ENCODE peak calls at places on chromosomes 16 and 17, in seven cellular contexts. J is astrocyte of the cerebellum, K is kidney epithelial cell, W is psoas muscle, I is tibial artery, U is HFF-Myc, O is heart right ventricle. Q is an unnamed sample.

GRCh38 chr17:58330544-58330996 is 2.0 kb upstream of the TSPOAP1 start:
- DNase-seq in O (no peak), J (no peak), I (no peak), U (no peak), K (no peak), W (no peak), Q (no peak)

GRCh38 chr17:79630120-79630519 is 19.3 kb upstream of the RBFOX3 start:
- DNase-seq in W (peak; percentile 8), U (no peak), O (peak; percentile 0), K (no peak), J (no peak), I (peak; percentile 2), Q (no peak)

GRCh38 chr17:12738624-12739023 is 50.7 kb upstream of the ARHGAP44 start:
- DNase-seq in O (no peak), J (no peak), I (no peak), W (no peak), U (no peak), K (no peak), Q (no peak)

GRCh38 chr17:58172369-58173071 is 5.7 kb downstream of the OR4D2 start:
- DNase-seq in I (no peak), W (no peak), U (no peak), K (no peak), J (no peak), O (no peak), Q (no peak)

GRCh38 chr17:41527076-41528023 is 758 bp downstream of the KRT19 start:
- DNase-seq in J (no peak), U (no peak), I (no peak), W (no peak), K (no peak), O (no peak), Q (peak; percentile 37)

GRCh38 chr16:82584553-82585152 is 42.1 kb upstream of the CDH13 start:
- DNase-seq in I (no peak), U (no peak), K (no peak), J (no peak), W (peak; percentile 53), O (peak; percentile 29), Q (no peak)

GRCh38 chr17:55774834-55775233 is 24.0 kb downstream of the PCTP start:
- DNase-seq in O (no peak), U (no peak), K (no peak), J (no peak), W (no peak), I (no peak), Q (no peak)

GRCh38 chr16:23092801-23093117 is 56.5 kb downstream of the USP31 start:
- DNase-seq in K (no peak), I (no peak), J (no peak), U (no peak), O (no peak), W (no peak), Q (no peak)

GRCh38 chr17:48030531-48030930 is 7.1 kb downstream of the COPZ2 start:
- DNase-seq in I (no peak), W (no peak), K (no peak), U (no peak), J (peak; percentile 26), O (peak; percentile 44), Q (no peak)

GRCh38 chr16:71201054-71201453 is 29.5 kb downstream of the HYDIN start:
- DNase-seq in K (no peak), I (no peak), J (no peak), W (no peak), O (no peak), U (no peak), Q (no peak)

GRCh38 chr17:58338907-58339774 is 10.5 kb upstream of the TSPOAP1 start:
- DNase-seq in U (peak; percentile 44), W (peak; percentile 72), J (no peak), K (peak; percentile 14), O (no peak), I (peak; percentile 59), Q (no peak)

GRCh38 chr17:4678448-4679026 is 25.4 kb downstream of the PELP1 start:
- DNase-seq in W (no peak), J (peak; percentile 34), O (no peak), I (no peak), U (peak; percentile 61), K (peak; percentile 75), Q (peak; percentile 65)

GRCh38 chr16:22353188-22353919 is 21.1 kb downstream of the CDR2 start:
- DNase-seq in K (no peak), O (no peak), I (no peak), U (no peak), J (peak; percentile 67), W (no peak), Q (peak; percentile 57)

GRCh38 chr17:51997723-51998122 is 160.8 kb downstream of the CA10 start:
- DNase-seq in O (no peak), U (no peak), W (no peak), I (no peak), K (no peak), J (no peak), Q (no peak)

GRCh38 chr17:3469529-3469928 is 2.1 kb downstream of the SPATA22 start:
- DNase-seq in O (no peak), K (no peak), J (no peak), I (no peak), W (no peak), U (no peak), Q (no peak)

GRCh38 chr16:21599994-21600773 is 807 bp downstream of the METTL9 start:
- DNase-seq in O (no peak), J (no peak), K (no peak), U (no peak), W (no peak), I (no peak), Q (peak; percentile 74)

GRCh38 chr16:57838161-57838560 is 35.9 kb upstream of the KIFC3 start:
- DNase-seq in O (no peak), I (no peak), W (no peak), J (no peak), U (no peak), K (no peak), Q (no peak)

GRCh38 chr17:64040201-64040600 is 19.8 kb upstream of the ICAM2 start:
- DNase-seq in I (no peak), J (no peak), O (no peak), U (no peak), K (no peak), W (no peak), Q (no peak)

GRCh38 chr16:19884611-19885455 is at the start of gene GPRC5B:
- DNase-seq in I (no peak), U (no peak), O (peak; percentile 53), W (peak; percentile 82), K (no peak), J (no peak), Q (peak; percentile 73)

GRCh38 chr17:40031706-40032105 is 16.5 kb downstream of the CSF3 start:
- DNase-seq in J (no peak), O (no peak), I (no peak), U (no peak), W (no peak), K (no peak), Q (no peak)

GRCh38 chr16:8620535-8620934 is 963 bp upstream of the METTL22 start:
- DNase-seq in W (no peak), I (no peak), J (no peak), O (no peak), K (no peak), U (no peak), Q (no peak)

DNA sequence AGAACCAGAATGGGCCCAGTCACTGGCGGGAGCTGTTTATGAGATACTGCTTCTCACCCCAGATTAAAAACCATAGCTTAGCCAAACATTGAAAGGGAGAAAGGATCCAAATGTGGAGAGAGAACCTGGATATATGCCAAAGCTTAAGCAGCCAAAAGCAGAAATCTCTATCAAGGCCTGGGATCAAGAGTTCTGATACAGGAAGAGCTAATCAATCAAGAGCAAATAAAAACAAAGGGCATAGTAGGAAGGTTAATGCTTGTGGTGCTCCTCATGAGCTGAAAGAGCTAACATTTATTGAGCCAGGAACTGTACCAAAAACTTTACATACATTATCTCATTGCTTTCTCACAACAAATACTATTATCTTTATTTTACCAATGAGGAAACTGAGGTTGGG is 2.8 kb downstream of the SLFN12L start:
- DNase-seq in K (no peak), U (no peak), I (no peak), J (no peak), W (no peak), O (no peak), Q (no peak)
- H3K4me3 ChIP-seq in K (no peak overlapping the region), U (no peak overlapping the region), I (no peak overlapping the region), J (no peak overlapping the region), W (no peak overlapping the region), O (no peak overlapping the region), Q (no peak overlapping the region)

GRCh38 chr17:81517009-81517338 is 4.4 kb upstream of the ACTG1 start:
- DNase-seq in K (no peak), I (no peak), J (no peak), U (no peak), W (no peak), O (no peak), Q (no peak)
- H3K4me3 ChIP-seq in K (no peak overlapping the region), I (peak overlapping the region; percentile 99), J (peak overlapping the region; percentile 68), U (peak overlapping the region; percentile 69), W (peak overlapping the region; percentile 86), O (peak overlapping the region; percentile 99), Q (peak overlapping the region; percentile 83)

GRCh38 chr17:81452551-81452950 is 57.3 kb downstream of the BAHCC1 start:
- DNase-seq in U (no peak), O (no peak), J (no peak), W (no peak), K (no peak), I (no peak), Q (no peak)
- H3K4me3 ChIP-seq in U (no peak overlapping the region), O (no peak overlapping the region), J (no peak overlapping the region), W (no peak overlapping the region), K (no peak overlapping the region), I (no peak overlapping the region), Q (no peak overlapping the region)

GRCh38 chr16:55830658-55831294 is 2.1 kb downstream of the CES1 start:
- DNase-seq in U (no peak), J (no peak), K (no peak), I (no peak), W (no peak), O (no peak), Q (no peak)

GRCh38 chr16:55834044-55834443 is 1.1 kb upstream of the CES1 start:
- DNase-seq in I (no peak), U (no peak), O (no peak), J (no peak), K (no peak), W (no peak), Q (no peak)

GRCh38 chr16:55832425-55832787 is 490 bp downstream of the CES1 start:
- DNase-seq in I (no peak), K (no peak), W (no peak), O (no peak), U (no peak), J (no peak), Q (no peak)

GRCh38 chr16:55835578-55835977 is 2.7 kb upstream of the CES1 start:
- DNase-seq in O (peak; percentile 20), W (peak; percentile 71), J (no peak), K (no peak), I (peak; percentile 84), U (no peak), Q (peak; percentile 3)

DNA sequence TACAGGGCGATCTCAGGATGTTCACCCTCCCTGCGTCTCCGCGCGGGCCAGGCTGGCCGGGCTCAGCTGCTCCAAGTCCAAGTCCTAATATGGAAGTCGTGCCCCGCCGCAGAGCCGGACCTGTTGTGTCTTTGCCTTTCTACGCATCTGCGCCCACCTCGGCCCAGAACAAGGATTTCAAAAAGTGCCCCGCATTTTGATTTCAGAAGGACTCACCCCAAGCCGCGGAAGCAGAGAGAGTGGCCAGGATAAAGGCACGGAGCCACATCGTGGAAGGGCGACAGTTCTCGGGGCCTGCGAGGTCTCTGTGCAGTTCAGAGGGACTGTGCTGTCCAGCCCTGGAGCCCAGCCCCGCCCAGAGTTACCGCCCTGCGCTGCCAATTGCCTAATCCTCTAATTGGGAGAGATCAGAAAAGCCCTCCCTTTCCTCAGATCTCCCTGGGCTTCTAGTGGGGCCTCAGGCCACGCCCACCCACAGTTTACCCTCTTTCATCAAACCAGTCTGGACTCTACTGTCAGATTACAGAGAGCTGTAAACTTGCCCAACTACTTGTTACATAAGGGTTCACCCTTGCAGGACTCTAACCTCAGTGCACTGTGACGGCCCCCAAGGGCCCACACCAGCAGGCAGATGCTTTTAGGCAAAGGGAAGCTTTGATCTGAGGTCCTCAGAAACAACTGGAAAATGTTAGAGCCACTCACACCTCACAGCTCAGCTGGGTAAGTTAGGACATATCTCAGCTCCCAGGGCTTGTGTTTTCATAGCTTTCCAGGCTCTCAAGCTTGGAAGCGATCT is at the start of gene CES1:
- DNase-seq in O (peak; percentile 64), J (no peak), W (peak; percentile 90), U (no peak), I (peak; percentile 85), K (no peak), Q (no peak)
- H3K4me3 ChIP-seq in O (peak within 1 kb of the TSS; percentile 47), J (no peak within 1 kb of the TSS), W (peak within 1 kb of the TSS; percentile 44), U (no peak within 1 kb of the TSS), I (peak within 1 kb of the TSS; percentile 29), K (no peak within 1 kb of the TSS), Q (peak within 1 kb of the TSS; percentile 48)

Q was measured in adipocyte.